ENCODE peak calls at places on chromosomes 12 and 14, in five cellular contexts. One of them, this sample, is unnamed.
A peak's percentile ranks its signal among the peaks of the same experiment; 100 is the strongest.

GRCh38 chr12:102298022-102298421 is 100.4 kb upstream of the PMCH start:
- DNase-seq in small intestine: no peak
- DNase-seq in SJSA1: no peak
- DNase-seq in SK-N-SH: no peak
- DNase-seq in stomach: no peak
- DNase-seq in this sample: peak; percentile 86

GRCh38 chr12:12527820-12528296 is 34.8 kb downstream of the DUSP16 start:
- DNase-seq in small intestine: peak; percentile 42
- DNase-seq in SJSA1: no peak
- DNase-seq in SK-N-SH: no peak
- DNase-seq in stomach: no peak
- DNase-seq in this sample: no peak

GRCh38 chr12:91483471-91483985 is 300.9 kb upstream of the DCN start:
- DNase-seq in small intestine: no peak
- DNase-seq in SJSA1: no peak
- DNase-seq in SK-N-SH: no peak
- DNase-seq in stomach: no peak
- DNase-seq in this sample: no peak

GRCh38 chr12:56013482-56013881 is 7.4 kb upstream of the IKZF4 start:
- DNase-seq in small intestine: peak; percentile 53
- DNase-seq in SJSA1: no peak
- DNase-seq in SK-N-SH: no peak
- DNase-seq in stomach: no peak
- DNase-seq in this sample: no peak

GRCh38 chr14:35390577-35391387 is 13.8 kb downstream of the NFKBIA start:
- DNase-seq in small intestine: peak; percentile 73
- DNase-seq in SJSA1: no peak
- DNase-seq in SK-N-SH: no peak
- DNase-seq in stomach: no peak
- DNase-seq in this sample: peak; percentile 36

GRCh38 chr14:78202976-78203375 is 32.8 kb downstream of the NRXN3 start:
- DNase-seq in small intestine: no peak
- DNase-seq in SJSA1: no peak
- DNase-seq in SK-N-SH: peak; percentile 17
- DNase-seq in stomach: no peak
- DNase-seq in this sample: no peak

GRCh38 chr12:58502857-58503256 is 417.4 kb downstream of the LRIG3 start:
- DNase-seq in small intestine: peak; percentile 13
- DNase-seq in SJSA1: no peak
- DNase-seq in SK-N-SH: no peak
- DNase-seq in stomach: no peak
- DNase-seq in this sample: peak; percentile 29

GRCh38 chr12:87274594-87275245 is 754.5 kb downstream of the C12orf50 start:
- DNase-seq in small intestine: no peak
- DNase-seq in SJSA1: no peak
- DNase-seq in SK-N-SH: peak; percentile 17
- DNase-seq in stomach: no peak
- DNase-seq in this sample: peak; percentile 42

GRCh38 chr14:95468416-95469133 is 47.9 kb downstream of the SYNE3 start:
- DNase-seq in small intestine: peak; percentile 98
- DNase-seq in SJSA1: no peak
- DNase-seq in SK-N-SH: no peak
- DNase-seq in stomach: peak; percentile 48
- DNase-seq in this sample: no peak

GRCh38 chr14:77615231-77616132 is 955 bp downstream of the SPTLC2 start:
- DNase-seq in small intestine: peak; percentile 46
- DNase-seq in SJSA1: no peak
- DNase-seq in SK-N-SH: peak; percentile 43
- DNase-seq in stomach: no peak
- DNase-seq in this sample: peak; percentile 75

GRCh38 chr14:92696356-92696755 is 52.1 kb downstream of the LGMN start:
- DNase-seq in small intestine: no peak
- DNase-seq in SJSA1: no peak
- DNase-seq in SK-N-SH: no peak
- DNase-seq in stomach: no peak
- DNase-seq in this sample: no peak

GRCh38 chr14:100019156-100019882 is 45.9 kb upstream of the EVL start:
- DNase-seq in small intestine: no peak
- DNase-seq in SJSA1: no peak
- DNase-seq in SK-N-SH: peak; percentile 62
- DNase-seq in stomach: no peak
- DNase-seq in this sample: no peak

GRCh38 chr12:26241095-26241494 is 45.7 kb downstream of the SSPN start:
- DNase-seq in small intestine: peak; percentile 90
- DNase-seq in SJSA1: no peak
- DNase-seq in SK-N-SH: no peak
- DNase-seq in stomach: no peak
- DNase-seq in this sample: no peak

GRCh38 chr12:57765698-57766463 is 997 bp downstream of the CYP27B1 start:
- DNase-seq in small intestine: no peak
- DNase-seq in SJSA1: no peak
- DNase-seq in SK-N-SH: peak; percentile 46
- DNase-seq in stomach: no peak
- DNase-seq in this sample: peak; percentile 40

GRCh38 chr14:52146504-52146903 is 77.6 kb upstream of the NID2 start:
- DNase-seq in small intestine: no peak
- DNase-seq in SJSA1: no peak
- DNase-seq in SK-N-SH: no peak
- DNase-seq in stomach: no peak
- DNase-seq in this sample: peak; percentile 21

GRCh38 chr14:77139540-77140342 is 1.9 kb downstream of the ZDHHC22 start:
- DNase-seq in small intestine: peak; percentile 6
- DNase-seq in SJSA1: no peak
- DNase-seq in SK-N-SH: peak; percentile 90
- DNase-seq in stomach: no peak
- DNase-seq in this sample: peak; percentile 53

GRCh38 chr14:76848879-76849278 is 22.7 kb downstream of the LRRC74A start:
- DNase-seq in small intestine: no peak
- DNase-seq in SJSA1: no peak
- DNase-seq in SK-N-SH: no peak
- DNase-seq in stomach: no peak
- DNase-seq in this sample: no peak

GRCh38 chr12:67288561-67288960 is 19.4 kb downstream of the CAND1 start:
- DNase-seq in small intestine: no peak
- DNase-seq in SJSA1: no peak
- DNase-seq in SK-N-SH: no peak
- DNase-seq in stomach: no peak
- DNase-seq in this sample: peak; percentile 9

GRCh38 chr12:67287311-67287710 is 18.2 kb downstream of the CAND1 start:
- DNase-seq in small intestine: no peak
- DNase-seq in SJSA1: no peak
- DNase-seq in SK-N-SH: no peak
- DNase-seq in stomach: no peak
- DNase-seq in this sample: no peak

GRCh38 chr12:67284561-67284960 is 15.4 kb downstream of the CAND1 start:
- DNase-seq in small intestine: no peak
- DNase-seq in SJSA1: no peak
- DNase-seq in SK-N-SH: no peak
- DNase-seq in stomach: no peak
- DNase-seq in this sample: no peak

GRCh38 chr12:67290378-67290777 is 21.2 kb downstream of the CAND1 start:
- DNase-seq in small intestine: no peak
- DNase-seq in SJSA1: no peak
- DNase-seq in SK-N-SH: no peak
- DNase-seq in stomach: no peak
- DNase-seq in this sample: no peak

DNA sequence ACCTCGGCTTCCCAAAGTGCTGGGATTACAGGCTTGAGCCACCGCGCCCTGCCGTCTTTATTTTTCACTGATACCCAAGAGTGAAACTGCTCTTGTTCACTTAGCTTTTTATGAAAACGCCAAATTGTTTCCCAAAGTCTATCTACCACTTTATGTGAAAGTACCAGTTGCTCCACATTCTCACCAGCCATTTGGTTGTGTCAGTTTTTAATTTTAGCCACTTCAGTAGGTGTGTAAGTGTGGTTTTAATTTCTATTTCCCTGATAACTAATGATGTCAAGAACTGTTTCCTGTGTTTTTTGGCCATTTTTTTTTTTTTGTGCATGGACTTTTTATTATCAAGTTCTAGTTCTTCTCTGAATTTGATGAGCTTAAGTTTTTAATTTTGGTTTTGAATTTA is 17.1 kb downstream of the CAND1 start:
- DNase-seq in small intestine: no peak
- DNase-seq in SJSA1: no peak
- DNase-seq in SK-N-SH: no peak
- DNase-seq in stomach: no peak
- DNase-seq in this sample: no peak
- H3K27ac ChIP-seq in small intestine: no peak overlapping the region
- H3K27ac ChIP-seq in SJSA1: no peak overlapping the region
- H3K27ac ChIP-seq in SK-N-SH: no peak overlapping the region
- H3K27ac ChIP-seq in stomach: no peak overlapping the region
- H3K27ac ChIP-seq in this sample: no peak overlapping the region

DNA sequence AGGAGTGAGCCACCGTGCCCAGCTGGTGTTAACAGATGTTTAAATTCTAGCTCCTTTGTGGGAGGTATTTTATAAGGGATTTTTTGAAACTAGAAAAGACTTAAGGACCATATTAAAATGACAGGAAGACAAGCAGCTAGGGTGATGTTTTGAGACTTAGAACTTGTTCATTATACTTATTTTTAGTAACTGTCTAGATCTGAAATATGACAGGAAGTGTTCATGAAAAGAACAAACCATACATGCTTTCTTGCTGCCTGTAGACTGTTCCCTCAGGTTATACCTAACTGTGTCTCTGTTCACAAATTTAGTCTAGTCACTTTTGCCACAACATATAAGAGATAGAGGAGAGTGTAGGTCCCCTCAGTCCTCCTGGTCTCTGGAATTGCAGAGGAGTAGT is 36.9 kb upstream of the KCNH3 start:
- DNase-seq in small intestine: no peak
- DNase-seq in SJSA1: no peak
- DNase-seq in SK-N-SH: no peak
- DNase-seq in stomach: no peak
- DNase-seq in this sample: no peak
- H3K27ac ChIP-seq in small intestine: no peak overlapping the region
- H3K27ac ChIP-seq in SJSA1: peak overlapping the region; percentile 23
- H3K27ac ChIP-seq in SK-N-SH: peak overlapping the region; percentile 90
- H3K27ac ChIP-seq in stomach: peak overlapping the region; percentile 8
- H3K27ac ChIP-seq in this sample: no peak overlapping the region

GRCh38 chr14:24879661-24880381 is 170.1 kb downstream of the STXBP6 start:
- DNase-seq in small intestine: no peak
- DNase-seq in SJSA1: no peak
- DNase-seq in SK-N-SH: no peak
- DNase-seq in stomach: no peak
- DNase-seq in this sample: peak; percentile 36
- H3K27ac ChIP-seq in small intestine: no peak overlapping the region
- H3K27ac ChIP-seq in SJSA1: no peak overlapping the region
- H3K27ac ChIP-seq in SK-N-SH: no peak overlapping the region
- H3K27ac ChIP-seq in stomach: no peak overlapping the region
- H3K27ac ChIP-seq in this sample: no peak overlapping the region

DNA sequence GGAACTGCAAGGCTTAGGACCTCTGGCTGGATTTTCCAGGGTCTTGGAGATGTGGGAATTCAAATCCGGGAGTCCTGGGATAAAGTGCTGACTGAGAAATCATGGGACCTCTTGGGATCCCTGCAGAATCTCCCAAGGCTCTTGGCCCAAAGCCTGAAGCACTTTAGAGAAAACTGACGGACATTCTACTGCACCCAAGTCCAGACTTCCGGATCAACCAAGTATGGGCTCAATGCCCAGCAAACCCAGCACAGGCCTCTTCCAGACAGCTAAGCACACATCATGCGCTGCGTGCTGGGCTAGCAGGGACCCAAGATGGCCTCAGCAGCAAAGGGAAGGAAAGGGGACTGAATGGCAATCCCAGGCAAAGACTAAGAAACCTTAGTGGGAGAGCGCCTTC is 85.0 kb downstream of the ACTN1 start:
- DNase-seq in small intestine: no peak
- DNase-seq in SJSA1: no peak
- DNase-seq in SK-N-SH: no peak
- DNase-seq in stomach: no peak
- DNase-seq in this sample: no peak
- H3K27ac ChIP-seq in small intestine: no peak overlapping the region
- H3K27ac ChIP-seq in SJSA1: no peak overlapping the region
- H3K27ac ChIP-seq in SK-N-SH: no peak overlapping the region
- H3K27ac ChIP-seq in stomach: peak overlapping the region; percentile 68
- H3K27ac ChIP-seq in this sample: peak overlapping the region; percentile 52

GRCh38 chr12:6936642-6937480 is 6.8 kb upstream of the RNU7-1 start:
- DNase-seq in small intestine: no peak
- DNase-seq in SJSA1: no peak
- DNase-seq in SK-N-SH: peak; percentile 51
- DNase-seq in stomach: no peak
- DNase-seq in this sample: no peak

GRCh38 chr12:6937481-6938352 is 5.9 kb upstream of the RNU7-1 start:
- DNase-seq in small intestine: peak; percentile 96
- DNase-seq in SJSA1: peak; percentile 95
- DNase-seq in SK-N-SH: peak; percentile 92
- DNase-seq in stomach: peak; percentile 95
- DNase-seq in this sample: peak; percentile 98

GRCh38 chr12:6936378-6936638 is 7.3 kb upstream of the RNU7-1 start:
- DNase-seq in small intestine: no peak
- DNase-seq in SJSA1: no peak
- DNase-seq in SK-N-SH: no peak
- DNase-seq in stomach: no peak
- DNase-seq in this sample: no peak

GRCh38 chr12:6939187-6939540 is 4.5 kb upstream of the RNU7-1 start:
- DNase-seq in small intestine: no peak
- DNase-seq in SJSA1: no peak
- DNase-seq in SK-N-SH: no peak
- DNase-seq in stomach: no peak
- DNase-seq in this sample: no peak

GRCh38 chr12:6938353-6939186 is 5.0 kb upstream of the RNU7-1 start:
- DNase-seq in small intestine: no peak
- DNase-seq in SJSA1: peak; percentile 44
- DNase-seq in SK-N-SH: peak; percentile 14
- DNase-seq in stomach: no peak
- DNase-seq in this sample: no peak
- H3K27ac ChIP-seq in small intestine: peak overlapping the region; percentile 8
- H3K27ac ChIP-seq in SJSA1: no peak overlapping the region
- H3K27ac ChIP-seq in SK-N-SH: no peak overlapping the region
- H3K27ac ChIP-seq in stomach: peak overlapping the region; percentile 98
- H3K27ac ChIP-seq in this sample: no peak overlapping the region

GRCh38 chr12:49369723-49370145 is 2.5 kb downstream of the SPATS2 start:
- DNase-seq in small intestine: no peak
- DNase-seq in SJSA1: no peak
- DNase-seq in SK-N-SH: peak; percentile 44
- DNase-seq in stomach: peak; percentile 43
- DNase-seq in this sample: peak; percentile 68
- H3K27ac ChIP-seq in small intestine: no peak overlapping the region
- H3K27ac ChIP-seq in SJSA1: peak overlapping the region; percentile 3
- H3K27ac ChIP-seq in SK-N-SH: peak overlapping the region; percentile 42
- H3K27ac ChIP-seq in stomach: peak overlapping the region; percentile 61
- H3K27ac ChIP-seq in this sample: no peak overlapping the region

GRCh38 chr14:97976861-97977260 is 1179.7 kb downstream of the VRK1 start:
- DNase-seq in small intestine: peak; percentile 89
- DNase-seq in SJSA1: no peak
- DNase-seq in SK-N-SH: no peak
- DNase-seq in stomach: no peak
- DNase-seq in this sample: no peak
- H3K27ac ChIP-seq in small intestine: peak overlapping the region; percentile 76
- H3K27ac ChIP-seq in SJSA1: no peak overlapping the region
- H3K27ac ChIP-seq in SK-N-SH: no peak overlapping the region
- H3K27ac ChIP-seq in stomach: peak overlapping the region; percentile 78
- H3K27ac ChIP-seq in this sample: no peak overlapping the region

This sample was measured in GM23248.